ENCODE peak calls at places on chromosomes 4 and X, in four cellular contexts. E is fibroblast of villous mesenchyme, K is mucosa of descending colon, O is hepatocyte. L is an unnamed sample.

GRCh38 chrX:115591856-115592842 is 31.2 kb downstream of the PLS3 start:
- DNase-seq in E (no peak), K (no peak), O (no peak), L (no peak)

GRCh38 chr4:153512952-153513500 is 46.9 kb downstream of the TMEM131L start:
- DNase-seq in O (no peak), K (no peak), E (no peak), L (no peak)

GRCh38 chrX:14501312-14501711 is 28.0 kb upstream of the GLRA2 start:
- DNase-seq in O (no peak), K (no peak), E (no peak), L (no peak)

GRCh38 chrX:123481908-123482873 is 250.7 kb downstream of the THOC2 start:
- DNase-seq in E (peak; percentile 47), K (no peak), O (no peak), L (no peak)

GRCh38 chr4:7165874-7166201 is 26.5 kb upstream of the SORCS2 start:
- DNase-seq in K (no peak), O (no peak), E (no peak), L (no peak)

GRCh38 chr4:166366012-166366411 is 493.0 kb downstream of the TLL1 start:
- DNase-seq in O (no peak), K (no peak), E (no peak), L (peak; percentile 20)

GRCh38 chr4:152293527-152293926 is 242.4 kb downstream of the FBXW7 start:
- DNase-seq in E (no peak), O (no peak), K (no peak), L (no peak)

GRCh38 chrX:48045410-48046311 is 25.8 kb downstream of the ZNF630 start:
- DNase-seq in O (peak; percentile 40), K (no peak), E (peak; percentile 93), L (peak; percentile 22)

GRCh38 chr4:78720994-78721677 is 55.0 kb upstream of the BMP2K start:
- DNase-seq in E (no peak), O (no peak), K (no peak), L (no peak)

GRCh38 chrX:44570524-44570923 is 27.9 kb upstream of the FUNDC1 start:
- DNase-seq in O (no peak), K (no peak), E (no peak), L (no peak)

GRCh38 chrX:41921492-41922124 is 1.7 kb downstream of the CASK start:
- DNase-seq in E (peak; percentile 72), K (no peak), O (no peak), L (peak; percentile 19)

GRCh38 chr4:40328383-40328782 is 6.8 kb upstream of the CHRNA9 start:
- DNase-seq in K (no peak), O (no peak), E (no peak), L (no peak)

GRCh38 chr4:74374561-74375327 is 9.8 kb downstream of the EREG start:
- DNase-seq in O (no peak), E (peak; percentile 88), K (peak; percentile 69), L (peak; percentile 91)

GRCh38 chr4:47415719-47416118 is 47.8 kb downstream of the COMMD8 start:
- DNase-seq in E (no peak), K (no peak), O (no peak), L (no peak)

GRCh38 chrX:1554469-1555210 is 17.7 kb upstream of the P2RY8 start:
- DNase-seq in K (peak; percentile 64), E (no peak), O (no peak), L (no peak)

GRCh38 chr4:138320856-138321255 is 78.7 kb upstream of the SLC7A11 start:
- DNase-seq in E (no peak), O (no peak), K (no peak), L (no peak)

GRCh38 chr4:70902577-70903281 is 560 bp downstream of the MOB1B start:
- DNase-seq in E (peak; percentile 28), O (no peak), K (no peak), L (peak; percentile 53)

GRCh38 chr4:183242291-183242690 is 77.8 kb downstream of the CLDN22 start:
- DNase-seq in K (no peak), E (no peak), O (no peak), L (no peak)

GRCh38 chr4:39022241-39022640 is 10.0 kb downstream of the TMEM156 start:
- DNase-seq in O (no peak), E (no peak), K (no peak), L (no peak)

GRCh38 chr4:164383187-164384181 is 370.4 kb upstream of the SMIM31 start:
- DNase-seq in E (no peak), K (peak; percentile 33), O (peak; percentile 81), L (peak; percentile 8)

GRCh38 chrX:153306527-153307115 is 14.9 kb downstream of the PNMA6F start:
- DNase-seq in O (no peak), E (no peak), K (no peak), L (no peak)

GRCh38 chr4:170374770-170375169 is 285.0 kb upstream of the AADAT start:
- DNase-seq in K (no peak), O (peak; percentile 49), E (no peak), L (no peak)

GRCh38 chr4:113881256-113881655 is 98.2 kb downstream of the ARSJ start:
- DNase-seq in K (no peak), E (peak; percentile 34), O (no peak), L (no peak)

GRCh38 chr4:119059221-119059620 is 76.4 kb upstream of the MYOZ2 start:
- DNase-seq in K (no peak), O (no peak), E (no peak), L (no peak)

GRCh38 chr4:185774076-185774731 is 37.8 kb downstream of the SORBS2 start:
- DNase-seq in K (no peak), O (peak; percentile 35), E (no peak), L (no peak)

GRCh38 chr4:74117024-74117534 is 18.1 kb upstream of the CXCL2 start:
- DNase-seq in E (peak; percentile 85), K (no peak), O (peak; percentile 89), L (no peak)

GRCh38 chr4:70570796-70571195 is 21.3 kb upstream of the AMBN start:
- DNase-seq in O (no peak), K (no peak), E (no peak), L (no peak)

GRCh38 chr4:151238477-151238876 is 38.5 kb upstream of the PRSS48 start:
- DNase-seq in O (peak; percentile 20), K (no peak), E (no peak), L (no peak)

GRCh38 chrX:63513825-63514574 is 162.9 kb upstream of the SPIN4 start:
- DNase-seq in E (peak; percentile 36), O (no peak), K (no peak), L (peak; percentile 0)

GRCh38 chr4:101556845-101557244 is 209.5 kb upstream of the PPP3CA start:
- DNase-seq in K (no peak), E (no peak), O (no peak), L (no peak)

GRCh38 chr4:140756292-140757219 is at the start of gene TBC1D9:
- DNase-seq in O (peak; percentile 91), E (peak; percentile 65), K (peak; percentile 80), L (peak; percentile 81)

GRCh38 chrX:11678174-11678573 is 12.5 kb upstream of the ARHGAP6 start:
- DNase-seq in E (peak; percentile 14), O (no peak), K (no peak), L (no peak)
- TF ChIP-seq CTCF in E (peak; percentile 33), O (peak; percentile 36), K (no peak), L (peak; percentile 12)

DNA sequence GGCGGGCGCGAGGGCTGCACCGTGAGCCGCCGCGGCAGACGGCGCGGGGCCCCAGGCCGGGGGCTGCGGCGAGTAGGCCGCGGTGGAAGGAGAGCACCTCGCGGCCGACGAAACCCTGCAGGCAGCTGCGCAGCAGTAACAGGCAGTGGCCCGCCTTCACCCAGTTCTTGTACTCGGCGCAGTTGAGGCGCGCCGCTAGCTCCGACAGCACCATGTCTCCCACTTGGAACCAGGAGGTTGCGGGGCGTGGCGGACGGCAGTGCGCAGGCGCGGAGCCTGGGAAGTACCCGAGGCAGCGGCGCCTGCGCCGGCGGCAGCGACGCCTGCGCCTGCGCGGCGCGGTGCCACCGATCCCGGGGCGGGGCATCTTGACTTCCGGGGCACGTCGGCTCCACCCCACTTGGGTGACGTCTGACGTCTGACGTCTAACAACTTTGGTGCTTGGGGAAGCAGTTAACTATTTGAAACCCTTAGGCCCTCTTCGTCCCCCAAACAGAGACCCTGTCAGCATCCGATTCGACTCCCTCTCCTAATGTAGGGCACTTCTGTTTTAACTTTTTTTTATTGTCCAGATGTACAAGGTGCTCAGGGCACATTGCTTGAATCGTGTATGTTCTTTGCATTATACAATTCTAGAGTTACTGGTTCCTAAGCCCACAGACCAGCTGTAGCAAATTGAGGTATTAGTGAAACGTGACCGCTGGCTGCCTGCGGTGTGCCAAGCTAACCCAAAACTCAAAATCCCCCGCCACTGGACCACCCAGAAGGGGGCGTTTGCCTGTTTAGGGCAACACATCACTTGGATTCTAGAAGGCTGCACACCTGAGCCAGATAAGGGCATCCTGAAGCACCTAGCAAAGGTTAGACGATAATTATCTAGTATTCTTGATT is at the start of gene CXorf38:
- DNase-seq in E (peak; percentile 88), K (peak; percentile 96), O (peak; percentile 94), L (peak; percentile 84)
- TF ChIP-seq CTCF in E (no peak), K (no peak), O (no peak), L (no peak)

GRCh38 chr4:141860974-141861373 is 224.6 kb downstream of the IL15 start:
- DNase-seq in E (no peak), K (no peak), O (no peak), L (peak; percentile 7)
- TF ChIP-seq CTCF in E (no peak), K (no peak), O (peak; percentile 11), L (no peak)

GRCh38 chrX:111103246-111103645 is 7.3 kb downstream of the PAK3 start:
- DNase-seq in K (no peak), E (no peak), O (no peak), L (no peak)

GRCh38 chrX:111098874-111099273 is 2.9 kb downstream of the PAK3 start:
- DNase-seq in E (peak; percentile 12), O (peak; percentile 77), K (peak; percentile 58), L (no peak)

GRCh38 chrX:111101580-111101979 is 5.6 kb downstream of the PAK3 start:
- DNase-seq in O (no peak), K (no peak), E (no peak), L (no peak)

GRCh38 chrX:111102636-111103035 is 6.6 kb downstream of the PAK3 start:
- DNase-seq in E (peak; percentile 63), O (no peak), K (no peak), L (no peak)

GRCh38 chrX:111100191-111100590 is 4.2 kb downstream of the PAK3 start:
- DNase-seq in E (peak; percentile 28), K (no peak), O (peak; percentile 57), L (peak; percentile 63)
- TF ChIP-seq CTCF in E (peak; percentile 46), K (no peak), O (peak; percentile 46), L (peak; percentile 25)

GRCh38 chrX:150504399-150505186 is 63.8 kb upstream of the MTM1 start:
- DNase-seq in K (no peak), O (no peak), E (no peak), L (no peak)
- TF ChIP-seq CTCF in K (no peak), O (no peak), E (no peak), L (no peak)

GRCh38 chr4:41957634-41958033 is 22.4 kb downstream of the TMEM33 start:
- DNase-seq in E (peak; percentile 23), K (no peak), O (peak; percentile 10), L (peak; percentile 9)
- TF ChIP-seq CTCF in E (peak; percentile 35), K (no peak), O (peak; percentile 36), L (peak; percentile 16)